ENCODE peak calls at places on chromosomes 16 and 17, in four cellular contexts. V is GM23338, Y is astrocyte, I is RWPE2. F is an unnamed sample.

GRCh38 chr16:27801259-27801945 is 251.5 kb downstream of the KATNIP start:
- DNase-seq in V (no peak), Y (no peak), I (no peak), F (no peak)

GRCh38 chr17:67646472-67646871 is 71.3 kb upstream of the NOL11 start:
- DNase-seq in V (no peak), Y (no peak), I (no peak), F (no peak)

GRCh38 chr17:53844476-53845107 is 21.9 kb downstream of the KIF2B start:
- DNase-seq in V (no peak), Y (no peak), I (no peak), F (no peak)

GRCh38 chr16:56945847-56946527 is 14.0 kb downstream of the HERPUD1 start:
- DNase-seq in V (no peak), Y (no peak), I (no peak), F (no peak)

GRCh38 chr16:89003831-89004208 is 26.8 kb upstream of the CBFA2T3 start:
- DNase-seq in V (no peak), Y (no peak), I (peak; percentile 40), F (no peak)

GRCh38 chr17:64056269-64057005 is 36.0 kb upstream of the ICAM2 start:
- DNase-seq in V (peak; percentile 77), Y (no peak), I (no peak), F (no peak)

GRCh38 chr17:58318065-58318481 is 10.5 kb downstream of the TSPOAP1 start:
- DNase-seq in V (no peak), Y (no peak), I (peak; percentile 45), F (no peak)

GRCh38 chr16:57722651-57723050 is 12.9 kb upstream of the KATNB1 start:
- DNase-seq in V (no peak), Y (no peak), I (no peak), F (no peak)

GRCh38 chr16:89821438-89822187 is 5.2 kb upstream of the FANCA start:
- DNase-seq in V (no peak), Y (no peak), I (no peak), F (no peak)

GRCh38 chr17:41957869-41958231 is 8.7 kb upstream of the CNP start:
- DNase-seq in V (no peak), Y (no peak), I (no peak), F (no peak)

GRCh38 chr17:74584307-74584706 is 7.8 kb downstream of the CD300LD start:
- DNase-seq in V (no peak), Y (no peak), I (no peak), F (no peak)

GRCh38 chr17:75205793-75206163 is 299 bp downstream of the NUP85 start:
- DNase-seq in V (no peak), Y (no peak), I (no peak), F (peak; percentile 33)

GRCh38 chr17:34378664-34379101 is 15.7 kb upstream of the CCL1 start:
- DNase-seq in V (no peak), Y (no peak), I (no peak), F (peak; percentile 41)

GRCh38 chr16:11597268-11597690 is 10.6 kb upstream of the LITAF start:
- DNase-seq in V (no peak), Y (no peak), I (no peak), F (peak; percentile 65)

GRCh38 chr16:54673353-54673752 is 257.3 kb upstream of the IRX5 start:
- DNase-seq in V (no peak), Y (no peak), I (no peak), F (no peak)

GRCh38 chr17:76142044-76143041 is 1.3 kb upstream of the FOXJ1 start:
- DNase-seq in V (peak; percentile 40), Y (no peak), I (peak; percentile 47), F (no peak)

GRCh38 chr17:15958484-15958854 is 13.5 kb downstream of the ADORA2B start:
- DNase-seq in V (no peak), Y (no peak), I (no peak), F (no peak)

GRCh38 chr17:64384253-64385186 is 6.1 kb downstream of the PECAM1 start:
- DNase-seq in V (no peak), Y (peak; percentile 90), I (no peak), F (peak; percentile 50)

GRCh38 chr17:63425478-63425877 is 20.6 kb downstream of the CYB561 start:
- DNase-seq in V (peak; percentile 92), Y (peak; percentile 46), I (no peak), F (peak; percentile 95)

GRCh38 chr16:27982184-27982583 is 81.3 kb downstream of the GSG1L start:
- DNase-seq in V (no peak), Y (no peak), I (no peak), F (no peak)

GRCh38 chr17:31521632-31522283 is 130.3 kb downstream of the RAB11FIP4 start:
- DNase-seq in V (no peak), Y (no peak), I (no peak), F (no peak)

GRCh38 chr17:2433696-2434095 is 32.8 kb upstream of the MNT start:
- DNase-seq in V (peak; percentile 35), Y (peak; percentile 43), I (no peak), F (no peak)

GRCh38 chr17:72699566-72699965 is 392.9 kb downstream of the SLC39A11 start:
- DNase-seq in V (no peak), Y (peak; percentile 64), I (no peak), F (peak; percentile 55)

GRCh38 chr17:65627892-65628622 is 66.6 kb upstream of the AXIN2 start:
- DNase-seq in V (no peak), Y (peak; percentile 71), I (no peak), F (peak; percentile 51)

GRCh38 chr16:59356709-59357108 is 622.6 kb upstream of the GOT2 start:
- DNase-seq in V (peak; percentile 5), Y (no peak), I (no peak), F (no peak)

GRCh38 chr17:81868674-81869220 is 2.4 kb downstream of the ARHGDIA start:
- DNase-seq in V (peak; percentile 36), Y (peak; percentile 81), I (peak; percentile 96), F (peak; percentile 80)
- H3K4me3 ChIP-seq in V (no peak overlapping the region), Y (peak overlapping the region; percentile 92), I (peak overlapping the region; percentile 82), F (peak overlapping the region; percentile 87)

GRCh38 chr17:180380-181212 is 854 bp downstream of the DOC2B start:
- DNase-seq in V (peak; percentile 56), Y (no peak), I (no peak), F (peak; percentile 33)

GRCh38 chr17:182164-182751 is 808 bp upstream of the DOC2B start:
- DNase-seq in V (peak; percentile 44), Y (no peak), I (no peak), F (no peak)

GRCh38 chr17:179721-180379 is 1.6 kb downstream of the DOC2B start:
- DNase-seq in V (peak; percentile 43), Y (no peak), I (no peak), F (no peak)

GRCh38 chr17:183021-183420 is 1.6 kb upstream of the DOC2B start:
- DNase-seq in V (no peak), Y (no peak), I (no peak), F (no peak)

DNA sequence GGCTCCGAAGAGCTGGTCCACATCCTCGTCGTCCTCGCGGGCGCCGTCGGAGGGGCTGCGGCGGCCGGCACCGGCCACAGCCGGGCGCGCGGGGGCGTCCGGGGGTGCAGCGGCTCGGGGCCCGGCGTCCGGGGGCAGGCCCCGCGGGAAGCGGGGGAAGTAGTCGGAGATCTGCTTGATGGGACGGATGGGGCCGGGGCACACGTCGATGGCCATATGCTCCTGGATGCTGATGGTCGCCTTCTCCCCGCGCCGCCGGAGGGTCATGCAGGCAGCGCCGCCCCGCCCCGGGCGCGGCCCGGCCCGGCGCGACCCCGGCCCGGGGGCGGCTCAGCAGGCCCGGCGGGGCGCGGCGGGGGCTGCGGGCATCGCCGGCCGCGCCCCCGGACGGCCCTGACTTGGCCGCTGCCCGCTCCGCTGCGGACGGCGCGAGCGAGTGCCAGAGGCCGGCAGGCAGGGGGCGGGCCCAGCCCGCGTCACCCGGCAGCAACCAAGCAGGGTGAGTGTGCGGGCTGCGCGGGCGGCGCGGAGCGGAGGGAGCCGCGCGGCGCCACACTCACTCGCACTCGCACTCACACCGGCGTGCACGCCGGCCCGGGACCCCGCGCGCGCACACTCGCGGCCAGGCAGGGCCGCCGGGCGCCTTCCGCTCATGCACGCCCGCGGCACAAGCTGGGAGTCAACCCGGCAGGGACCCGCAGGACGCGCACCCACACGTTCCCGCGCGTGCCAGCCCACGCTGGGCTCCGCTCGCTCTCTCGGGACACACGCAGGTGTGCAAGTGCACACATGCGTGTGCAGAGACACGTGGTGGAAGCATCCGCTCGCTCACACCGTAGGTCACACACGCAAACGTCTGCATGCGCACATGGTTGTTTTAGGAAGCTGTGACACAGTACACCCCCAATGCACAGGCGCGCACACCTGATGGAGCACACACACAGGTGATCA is at the start of gene DOC2B:
- DNase-seq in V (peak; percentile 74), Y (peak; percentile 39), I (no peak), F (peak; percentile 55)
- H3K27me3 ChIP-seq in V (peaks cover 42% of the 10 kb centered on the region), Y (peaks cover 78% of the 10 kb centered on the region), I (peaks cover 84% of the 10 kb centered on the region), F (peaks cover 62% of the 10 kb centered on the region)

GRCh38 chr16:84444476-84444875 is 60.0 kb downstream of the MEAK7 start:
- DNase-seq in V (no peak), Y (no peak), I (no peak), F (no peak)
- H3K4me3 ChIP-seq in V (no peak overlapping the region), Y (no peak overlapping the region), I (no peak overlapping the region), F (no peak overlapping the region)

GRCh38 chr16:2831203-2831602 is 1.1 kb downstream of the ZG16B start:
- DNase-seq in V (no peak), Y (no peak), I (peak; percentile 62), F (no peak)
- H3K27me3 ChIP-seq in V (no peaks in the 10 kb centered on the region), Y (peaks cover 3% of the 10 kb centered on the region), I (no peaks in the 10 kb centered on the region), F (peaks cover 53% of the 10 kb centered on the region)

F was measured in adipocyte.